ENCODE peak calls at places on chromosome 2, in four cellular contexts. One of them, this sample, is unnamed.

GRCh38 chr2:72894466-72894865 is 7.3 kb downstream of the SPR start:
- DNase-seq in AG04450: no peak
- DNase-seq in AG10803: no peak
- DNase-seq in endothelial cell: no peak
- DNase-seq in this sample: no peak

GRCh38 chr2:157032019-157032418 is 225.5 kb upstream of the GALNT5 start:
- DNase-seq in endothelial cell: no peak
- DNase-seq in AG04450: peak; percentile 44
- DNase-seq in AG10803: peak; percentile 88
- DNase-seq in this sample: no peak

GRCh38 chr2:5690718-5691658 is 1.2 kb upstream of the SOX11 start:
- DNase-seq in endothelial cell: peak; percentile 76
- DNase-seq in AG04450: no peak
- DNase-seq in AG10803: no peak
- DNase-seq in this sample: no peak

GRCh38 chr2:149307014-149307413 is 23.4 kb upstream of the LYPD6 start:
- DNase-seq in AG10803: peak; percentile 30
- DNase-seq in endothelial cell: no peak
- DNase-seq in AG04450: no peak
- DNase-seq in this sample: no peak

GRCh38 chr2:224449212-224450147 is 47.6 kb upstream of the FAM124B start:
- DNase-seq in endothelial cell: peak; percentile 24
- DNase-seq in AG04450: no peak
- DNase-seq in AG10803: peak; percentile 21
- DNase-seq in this sample: no peak

GRCh38 chr2:102126660-102127059 is 15.9 kb upstream of the IL1R1 start:
- DNase-seq in AG10803: peak; percentile 35
- DNase-seq in endothelial cell: no peak
- DNase-seq in AG04450: no peak
- DNase-seq in this sample: no peak

GRCh38 chr2:237412646-237413292 is 1.2 kb downstream of the COL6A3 start:
- DNase-seq in AG04450: no peak
- DNase-seq in AG10803: peak; percentile 30
- DNase-seq in endothelial cell: no peak
- DNase-seq in this sample: no peak

GRCh38 chr2:241983571-241984270 is 114.2 kb downstream of the RTP5 start:
- DNase-seq in endothelial cell: no peak
- DNase-seq in AG04450: no peak
- DNase-seq in AG10803: no peak
- DNase-seq in this sample: no peak

GRCh38 chr2:10864888-10865551 is 46.7 kb upstream of the KCNF1 start:
- DNase-seq in AG04450: no peak
- DNase-seq in endothelial cell: no peak
- DNase-seq in AG10803: no peak
- DNase-seq in this sample: no peak

GRCh38 chr2:172761306-172761705 is 25.7 kb downstream of the RAPGEF4 start:
- DNase-seq in endothelial cell: no peak
- DNase-seq in AG10803: no peak
- DNase-seq in AG04450: no peak
- DNase-seq in this sample: no peak

GRCh38 chr2:113157108-113157896 is 16.5 kb upstream of the PSD4 start:
- DNase-seq in AG04450: no peak
- DNase-seq in endothelial cell: peak; percentile 44
- DNase-seq in AG10803: no peak
- DNase-seq in this sample: peak; percentile 57

GRCh38 chr2:204665244-204665643 is 120.0 kb downstream of the PARD3B start:
- DNase-seq in AG10803: peak; percentile 92
- DNase-seq in AG04450: no peak
- DNase-seq in endothelial cell: no peak
- DNase-seq in this sample: no peak

GRCh38 chr2:161599842-161600241 is 24.4 kb upstream of the SLC4A10 start:
- DNase-seq in AG04450: no peak
- DNase-seq in AG10803: no peak
- DNase-seq in endothelial cell: no peak
- DNase-seq in this sample: no peak

GRCh38 chr2:4507706-4508105 is 804.3 kb downstream of the DCDC2C start:
- DNase-seq in endothelial cell: no peak
- DNase-seq in AG10803: no peak
- DNase-seq in AG04450: no peak
- DNase-seq in this sample: no peak

GRCh38 chr2:127219716-127220090 is 396 bp downstream of the CYP27C1 start:
- DNase-seq in endothelial cell: peak; percentile 62
- DNase-seq in AG10803: no peak
- DNase-seq in AG04450: no peak
- DNase-seq in this sample: no peak

GRCh38 chr2:100114011-100114433 is 28.4 kb downstream of the AFF3 start:
- DNase-seq in AG04450: no peak
- DNase-seq in AG10803: no peak
- DNase-seq in endothelial cell: no peak
- DNase-seq in this sample: peak; percentile 26

GRCh38 chr2:146147448-146148012 is 1627.6 kb upstream of the ZEB2 start:
- DNase-seq in AG04450: no peak
- DNase-seq in endothelial cell: no peak
- DNase-seq in AG10803: no peak
- DNase-seq in this sample: no peak
- TF ChIP-seq CTCF in AG04450: no peak
- TF ChIP-seq CTCF in endothelial cell: no peak
- TF ChIP-seq CTCF in AG10803: no peak
- TF ChIP-seq CTCF in this sample: no peak

DNA sequence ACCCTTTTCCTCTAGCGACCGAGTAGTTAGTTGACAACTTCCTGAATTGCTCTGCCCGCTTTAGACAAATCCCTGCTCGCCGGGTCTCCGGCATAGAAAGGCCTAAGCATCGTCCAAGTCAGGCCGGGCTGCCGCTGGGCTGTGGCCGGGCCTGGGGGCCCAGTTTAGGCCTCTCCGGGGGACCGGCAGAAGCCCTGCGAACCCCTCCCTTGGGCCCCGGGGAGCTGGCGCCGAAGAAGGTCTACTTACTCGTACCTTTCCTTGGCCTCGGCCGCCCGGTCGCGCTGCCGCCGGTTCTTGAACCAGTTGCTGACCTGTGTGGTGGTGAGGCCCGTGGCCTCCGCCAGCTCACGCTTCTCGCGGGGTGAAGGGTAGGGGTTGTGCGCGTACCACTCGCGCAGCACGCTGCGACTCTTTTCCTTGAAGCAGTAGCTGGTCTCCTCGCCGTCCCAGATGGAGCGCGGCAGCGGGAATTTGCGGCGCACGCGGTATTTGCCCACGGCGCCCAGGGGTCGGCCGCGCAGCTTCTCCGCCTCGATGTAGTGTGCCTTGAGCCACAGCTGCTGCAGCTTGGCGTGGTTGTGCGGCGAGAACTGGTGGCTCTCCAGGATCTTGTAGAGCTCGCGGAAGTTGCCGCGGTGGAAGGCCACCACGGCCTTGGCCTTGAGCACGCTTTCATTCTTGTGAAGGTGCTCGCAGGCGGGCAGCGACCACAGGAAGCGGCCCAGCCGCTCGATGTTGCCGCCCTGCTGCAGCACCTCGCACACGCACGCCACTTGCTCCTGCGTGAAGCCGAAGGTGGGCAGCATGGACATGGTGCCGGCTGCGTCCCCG is 739 bp downstream of the SIX2 start:
- DNase-seq in AG10803: peak; percentile 16
- DNase-seq in AG04450: no peak
- DNase-seq in endothelial cell: peak; percentile 29
- DNase-seq in this sample: no peak
- TF ChIP-seq CTCF in AG10803: no peak
- TF ChIP-seq CTCF in AG04450: no peak
- TF ChIP-seq CTCF in endothelial cell: no peak
- TF ChIP-seq CTCF in this sample: no peak

GRCh38 chr2:68837164-68837860 is 33.9 kb downstream of the BMP10 start:
- DNase-seq in AG04450: no peak
- DNase-seq in endothelial cell: peak; percentile 72
- DNase-seq in AG10803: no peak
- DNase-seq in this sample: peak; percentile 53
- TF ChIP-seq CTCF in AG04450: peak; percentile 65
- TF ChIP-seq CTCF in endothelial cell: peak; percentile 65
- TF ChIP-seq CTCF in AG10803: peak; percentile 50
- TF ChIP-seq CTCF in this sample: no peak

GRCh38 chr2:152555048-152555447 is 162.2 kb downstream of the PRPF40A start:
- DNase-seq in AG04450: no peak
- DNase-seq in endothelial cell: no peak
- DNase-seq in AG10803: no peak
- DNase-seq in this sample: no peak
- TF ChIP-seq CTCF in AG04450: peak; percentile 41
- TF ChIP-seq CTCF in endothelial cell: no peak
- TF ChIP-seq CTCF in AG10803: peak; percentile 15
- TF ChIP-seq CTCF in this sample: no peak

DNA sequence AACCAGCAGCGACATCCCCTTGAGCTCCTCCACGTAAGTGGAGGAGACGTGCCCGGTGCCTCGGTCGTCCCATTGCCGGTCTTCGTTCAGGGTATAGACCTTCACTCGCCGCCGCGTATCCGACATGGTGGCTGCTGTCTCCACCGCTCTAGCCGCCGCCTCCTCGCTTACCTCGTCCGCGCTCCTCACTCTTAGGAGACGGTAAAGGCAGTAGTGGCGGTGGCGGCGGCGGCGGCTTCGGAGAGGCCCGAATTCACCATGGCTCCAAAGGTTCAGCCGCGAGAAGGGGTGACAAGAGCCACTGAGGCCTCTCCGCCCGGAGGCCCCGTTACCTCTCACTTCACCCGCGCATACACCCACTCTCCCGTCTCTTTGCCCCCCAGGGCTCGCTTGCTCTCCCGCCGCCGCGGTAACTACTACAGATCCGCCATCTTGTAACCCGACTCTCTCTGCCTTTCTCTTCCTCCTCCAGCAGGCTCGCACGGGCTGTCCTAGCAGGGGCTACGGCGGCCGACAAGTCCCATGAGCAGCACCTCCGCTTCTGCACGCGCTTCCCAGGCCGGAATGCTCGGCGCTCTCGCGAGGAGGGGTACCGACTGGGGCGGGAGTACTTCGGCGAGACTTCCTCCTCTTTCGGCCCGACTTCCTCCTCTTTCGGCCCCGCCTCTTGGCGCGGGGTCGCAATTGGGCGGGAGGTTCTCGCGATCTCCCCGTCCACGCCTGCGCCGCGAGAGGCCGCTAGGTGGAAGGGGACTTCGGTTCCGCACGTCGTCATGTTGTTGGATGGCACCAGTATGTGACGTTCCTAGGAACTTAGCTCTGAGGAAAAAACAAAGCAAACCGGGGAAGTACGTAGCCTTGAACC is at the start of gene PPP4R3B:
- DNase-seq in endothelial cell: peak; percentile 99
- DNase-seq in AG04450: peak; percentile 99
- DNase-seq in AG10803: peak; percentile 100
- DNase-seq in this sample: peak; percentile 96
- TF ChIP-seq CTCF in endothelial cell: peak; percentile 56
- TF ChIP-seq CTCF in AG04450: peak; percentile 48
- TF ChIP-seq CTCF in AG10803: peak; percentile 38
- TF ChIP-seq CTCF in this sample: no peak

GRCh38 chr2:192190474-192190873 is 4.3 kb downstream of the TMEFF2 start:
- DNase-seq in AG04450: no peak
- DNase-seq in endothelial cell: no peak
- DNase-seq in AG10803: peak; percentile 45
- DNase-seq in this sample: no peak
- TF ChIP-seq CTCF in AG04450: peak; percentile 68
- TF ChIP-seq CTCF in endothelial cell: peak; percentile 52
- TF ChIP-seq CTCF in AG10803: peak; percentile 63
- TF ChIP-seq CTCF in this sample: no peak

GRCh38 chr2:163182764-163183354 is 344.3 kb upstream of the KCNH7 start:
- DNase-seq in AG10803: peak; percentile 25
- DNase-seq in AG04450: no peak
- DNase-seq in endothelial cell: no peak
- DNase-seq in this sample: no peak
- TF ChIP-seq CTCF in AG10803: peak; percentile 67
- TF ChIP-seq CTCF in AG04450: peak; percentile 63
- TF ChIP-seq CTCF in endothelial cell: peak; percentile 72
- TF ChIP-seq CTCF in this sample: no peak

This sample was measured in activated B cell treated with CpG ODN at 0.5 μM for 24 hours.